ENCODE peak calls at places on chromosomes 1 and 21, in five cellular contexts. K is K562, P is HCT116, G is HepG2, V is GM12878. I is an unnamed sample.

GRCh38 chr1:170661646-170662411 is 2.1 kb upstream of the PRRX1 start:
- DNase-seq in K (no peak), P (no peak), G (no peak), V (no peak), I (peak; percentile 63)

GRCh38 chr1:121522061-121522759 is 337.4 kb downstream of the SRGAP2C start:
- DNase-seq in K (no peak), P (no peak), G (peak; percentile 99), V (no peak), I (no peak)

GRCh38 chr1:34053660-34054059 is 111.4 kb downstream of the CSMD2 start:
- DNase-seq in K (no peak), P (no peak), G (no peak), V (no peak), I (no peak)

GRCh38 chr1:235277709-235278108 is 50.3 kb downstream of the ARID4B start:
- DNase-seq in K (no peak), P (no peak), G (no peak), V (no peak), I (no peak)

GRCh38 chr1:209808059-209808494 is 2.1 kb upstream of the IRF6 start:
- DNase-seq in K (peak; percentile 89), P (no peak), G (peak; percentile 15), V (no peak), I (no peak)

GRCh38 chr1:143661418-143662120 is 310.2 kb downstream of the FAM72C start:
- DNase-seq in K (no peak), P (no peak), G (no peak), V (no peak), I (no peak)

GRCh38 chr1:177082855-177083741 is 81.4 kb downstream of the ASTN1 start:
- DNase-seq in K (no peak), P (no peak), G (no peak), V (no peak), I (no peak)

GRCh38 chr21:27424601-27425000 is 457.7 kb upstream of the ADAMTS5 start:
- DNase-seq in K (no peak), P (no peak), G (no peak), V (no peak), I (no peak)

GRCh38 chr21:44349847-44350772 is 3.3 kb upstream of the TRPM2 start:
- DNase-seq in K (no peak), P (no peak), G (no peak), V (no peak), I (no peak)

GRCh38 chr21:35367558-35367957 is 318.5 kb upstream of the RUNX1 start:
- DNase-seq in K (no peak), P (no peak), G (no peak), V (no peak), I (no peak)

GRCh38 chr1:167122121-167122480 is 28.2 kb downstream of the STYXL2 start:
- DNase-seq in K (no peak), P (no peak), G (no peak), V (no peak), I (no peak)

GRCh38 chr1:19032413-19032695 is 75.9 kb upstream of the IFFO2 start:
- DNase-seq in K (no peak), P (no peak), G (no peak), V (no peak), I (no peak)

GRCh38 chr1:117368116-117369108 is 1.2 kb downstream of the MAN1A2 start:
- DNase-seq in K (peak; percentile 75), P (no peak), G (peak; percentile 26), V (no peak), I (no peak)

GRCh38 chr1:158002022-158002629 is 8.7 kb downstream of the KIRREL1 start:
- DNase-seq in K (no peak), P (no peak), G (no peak), V (no peak), I (no peak)

GRCh38 chr1:16178596-16179497 is 23.0 kb upstream of the EPHA2 start:
- DNase-seq in K (no peak), P (no peak), G (peak; percentile 84), V (no peak), I (no peak)

GRCh38 chr1:10910490-10911273 is 101.8 kb upstream of the TARDBP start:
- DNase-seq in K (no peak), P (no peak), G (peak; percentile 16), V (no peak), I (no peak)

GRCh38 chr1:21323091-21323490 is 32.8 kb upstream of the ECE1 start:
- DNase-seq in K (no peak), P (no peak), G (no peak), V (no peak), I (no peak)

GRCh38 chr1:228208831-228209524 is 1.1 kb downstream of the OBSCN start:
- DNase-seq in K (no peak), P (no peak), G (no peak), V (no peak), I (no peak)

GRCh38 chr21:33025471-33026298 is at the start of gene OLIG2:
- DNase-seq in K (no peak), P (no peak), G (no peak), V (no peak), I (peak; percentile 72)

GRCh38 chr21:35559128-35559831 is 501.0 kb downstream of the SETD4 start:
- DNase-seq in K (peak; percentile 21), P (no peak), G (no peak), V (no peak), I (no peak)

GRCh38 chr1:224959656-224960055 is 30.2 kb downstream of the DNAH14 start:
- DNase-seq in K (no peak), P (no peak), G (no peak), V (no peak), I (no peak)

GRCh38 chr1:228085287-228085926 is 2.9 kb downstream of the ARF1 start:
- DNase-seq in K (peak; percentile 94), P (no peak), G (peak; percentile 63), V (no peak), I (no peak)

GRCh38 chr1:55375617-55376258 is 160.6 kb upstream of the USP24 start:
- DNase-seq in K (peak; percentile 64), P (peak; percentile 22), G (peak; percentile 34), V (no peak), I (no peak)

GRCh38 chr1:212186427-212187207 is 98.6 kb upstream of the PPP2R5A start:
- DNase-seq in K (no peak), P (no peak), G (no peak), V (peak; percentile 73), I (no peak)

GRCh38 chr1:202585591-202585934 is 124.7 kb downstream of the SYT2 start:
- DNase-seq in K (no peak), P (no peak), G (no peak), V (no peak), I (no peak)

GRCh38 chr1:25167269-25168192 is 64.8 kb downstream of the SYF2 start:
- DNase-seq in K (no peak), P (peak; percentile 74), G (peak; percentile 93), V (no peak), I (peak; percentile 43)

GRCh38 chr1:213371769-213372619 is 321.0 kb downstream of the RPS6KC1 start:
- DNase-seq in K (no peak), P (no peak), G (peak; percentile 99), V (no peak), I (no peak)

GRCh38 chr1:16979475-16980327 is 719 bp downstream of the MFAP2 start:
- DNase-seq in K (no peak), P (no peak), G (no peak), V (no peak), I (peak; percentile 71)

GRCh38 chr21:38343691-38344090 is 86.9 kb downstream of the KCNJ15 start:
- DNase-seq in K (no peak), P (no peak), G (no peak), V (no peak), I (no peak)

GRCh38 chr21:38346286-38346685 is 89.5 kb downstream of the KCNJ15 start:
- DNase-seq in K (no peak), P (no peak), G (no peak), V (no peak), I (no peak)

GRCh38 chr21:38340131-38340530 is 83.3 kb downstream of the KCNJ15 start:
- DNase-seq in K (no peak), P (no peak), G (no peak), V (no peak), I (no peak)

GRCh38 chr21:38341546-38342012 is 84.8 kb downstream of the KCNJ15 start:
- DNase-seq in K (no peak), P (no peak), G (no peak), V (no peak), I (no peak)

DNA sequence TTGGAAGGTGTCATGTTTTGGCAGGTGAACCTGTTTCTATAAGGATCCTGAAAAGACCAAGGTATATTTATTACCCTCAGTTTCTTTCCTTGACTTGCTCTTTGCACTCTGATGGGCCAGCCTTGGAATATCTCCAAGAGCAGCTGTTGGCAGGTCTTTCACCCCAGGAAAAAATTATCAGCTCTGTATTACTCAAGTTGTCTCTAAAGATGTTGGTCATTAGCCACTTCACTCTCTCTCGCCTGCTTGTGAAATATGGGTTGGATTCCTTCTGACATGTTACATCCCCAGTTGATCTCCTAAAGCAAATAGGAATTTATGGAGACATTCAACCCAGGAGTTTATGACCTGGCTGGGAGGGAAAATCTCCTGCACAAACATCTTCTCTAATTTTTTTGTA is 85.9 kb downstream of the KCNJ15 start:
- DNase-seq in K (no peak), P (no peak), G (no peak), V (no peak), I (no peak)
- TF ChIP-seq ZNF274 in K (no peak), P (no peak), G (no peak), V (no peak), I (no peak)

GRCh38 chr1:6094246-6094645 is 48.6 kb downstream of the KCNAB2 start:
- DNase-seq in K (no peak), P (no peak), G (no peak), V (no peak), I (no peak)
- TF ChIP-seq ATF3 in K (no peak), P (no peak), G (no peak), V (no peak), I (no peak)

DNA sequence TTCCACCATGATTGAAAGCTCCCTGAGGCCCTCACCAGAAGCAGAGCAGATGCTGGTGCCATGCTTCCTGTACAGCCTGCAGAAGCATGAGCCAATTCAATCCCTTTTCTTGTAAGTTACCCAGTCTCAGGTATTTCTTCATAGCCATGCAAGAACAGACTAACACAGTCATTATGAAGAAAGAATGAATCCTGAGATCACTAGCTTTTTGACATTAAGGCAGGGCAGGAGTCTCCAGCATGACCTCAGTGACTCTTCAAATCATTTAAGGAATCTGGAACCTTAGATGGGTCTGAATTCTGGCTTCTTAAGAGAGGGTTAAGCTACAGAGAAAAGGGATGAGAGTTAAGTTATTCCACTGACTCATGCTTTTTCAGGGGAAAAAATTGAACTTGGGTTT is 79.0 kb downstream of the PTPN14 start:
- DNase-seq in K (no peak), P (no peak), G (no peak), V (no peak), I (no peak)
- TF ChIP-seq ZNF274 in K (no peak), P (no peak), G (no peak), V (no peak), I (no peak)

DNA sequence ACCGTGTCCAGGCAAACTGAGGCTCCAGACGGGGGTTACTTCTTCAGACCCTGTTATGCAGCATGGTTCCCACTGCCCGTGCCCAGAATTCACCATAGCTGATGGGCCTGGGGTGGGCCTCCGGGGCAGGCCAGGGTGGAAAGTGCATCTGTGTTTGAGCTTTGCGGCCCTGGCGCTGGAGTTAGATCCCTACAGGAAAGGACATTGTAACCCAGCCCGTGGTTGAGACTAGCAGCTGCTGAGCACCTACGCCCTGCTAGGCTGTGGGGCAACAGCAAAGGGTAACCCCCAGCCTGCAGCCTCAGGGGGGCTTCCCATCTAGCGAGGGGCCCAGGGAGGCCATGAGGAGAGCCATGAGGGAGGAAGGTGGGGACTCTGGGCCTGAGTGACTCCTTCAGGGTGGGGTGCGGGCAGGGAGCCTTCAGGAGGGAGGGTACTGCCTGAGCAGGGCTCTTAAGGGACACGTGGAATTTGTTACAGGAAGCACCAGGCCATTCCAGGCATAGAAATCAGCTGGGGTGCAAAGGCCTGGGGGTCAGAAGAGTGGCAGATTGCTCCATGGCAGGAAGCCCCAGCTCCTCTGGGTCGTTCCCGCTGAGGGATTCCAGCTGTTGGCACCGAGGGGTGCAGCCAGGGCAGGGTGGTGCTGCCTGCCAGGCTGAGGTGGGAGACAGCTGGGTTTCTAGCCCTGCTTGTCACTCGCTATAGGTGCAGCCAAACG is 18.9 kb downstream of the TNFRSF1B start:
- DNase-seq in K (no peak), P (no peak), G (no peak), V (no peak), I (no peak)
- TF ChIP-seq ATF3 in K (no peak), P (no peak), G (no peak), V (no peak), I (no peak)